ENCODE peak calls at places on chromosomes 16 and 17, in seven cellular contexts. W, P, K, A, I, M and C are unnamed samples.

GRCh38 chr17:37476431-37477130 is 13.1 kb upstream of the DUSP14 start:
- DNase-seq in A (no peak), W (no peak), M (no peak), I (peak), K (no peak), P (peak), C (no peak)

GRCh38 chr17:1736348-1737281 is 6.1 kb upstream of the SERPINF2 start:
- DNase-seq in P (no peak), I (peak), A (peak), W (no peak), M (peak), K (peak), C (no peak)

GRCh38 chr17:4679652-4680051 is 24.3 kb downstream of the PELP1 start:
- DNase-seq in M (no peak), W (no peak), P (no peak), A (no peak), I (peak), K (no peak), C (no peak)

GRCh38 chr17:75087558-75088453 is at the start of gene SLC16A5:
- DNase-seq in K (peak), I (no peak), P (peak), A (no peak), W (no peak), M (peak), C (peak)

GRCh38 chr17:13563916-13564315 is 37.8 kb downstream of the HS3ST3A1 start:
- DNase-seq in P (no peak), A (no peak), W (no peak), K (no peak), I (no peak), M (no peak), C (no peak)

GRCh38 chr17:42276609-42277341 is 584 bp upstream of the STAT5B start:
- DNase-seq in I (peak), M (no peak), P (no peak), K (no peak), W (no peak), A (peak), C (peak)

GRCh38 chr16:31094088-31094423 is 541 bp downstream of the VKORC1 start:
- DNase-seq in M (no peak), A (no peak), P (no peak), I (peak), W (no peak), K (no peak), C (no peak)

GRCh38 chr17:238964-239259 is 57.5 kb upstream of the DOC2B start:
- DNase-seq in K (no peak), W (no peak), M (no peak), P (no peak), I (no peak), A (no peak), C (no peak)

GRCh38 chr16:8519179-8519578 is 71.1 kb downstream of the TMEM114 start:
- DNase-seq in W (no peak), P (no peak), A (no peak), I (no peak), K (no peak), M (no peak), C (no peak)

GRCh38 chr16:81238296-81239011 is at the start of gene BCO1:
- DNase-seq in K (no peak), M (no peak), P (peak), W (no peak), A (peak), I (peak), C (no peak)

GRCh38 chr17:81097943-81098308 is 63.0 kb downstream of the BAIAP2 start:
- DNase-seq in K (no peak), A (no peak), I (peak), P (no peak), M (no peak), W (no peak), C (peak)

GRCh38 chr17:39152134-39152884 is 872 bp upstream of the PLXDC1 start:
- DNase-seq in W (no peak), P (no peak), I (no peak), A (no peak), K (no peak), M (no peak), C (no peak)

GRCh38 chr17:19748807-19749193 is 702 bp upstream of the ALDH3A1 start:
- DNase-seq in P (no peak), I (no peak), K (no peak), M (no peak), A (no peak), W (no peak), C (no peak)

GRCh38 chr16:30351586-30352419 is 3.3 kb downstream of the CD2BP2 start:
- DNase-seq in A (peak), I (peak), W (no peak), M (no peak), P (peak), K (no peak), C (peak)

GRCh38 chr16:14020141-14020540 is 51.0 kb upstream of the MRTFB start:
- DNase-seq in W (no peak), P (no peak), K (no peak), I (no peak), A (no peak), M (no peak), C (no peak)

GRCh38 chr17:82320140-82320840 is 2.9 kb upstream of the CD7 start:
- DNase-seq in P (no peak), I (no peak), K (no peak), M (no peak), A (no peak), W (no peak), C (no peak)

GRCh38 chr17:1612400-1612799 is 16.2 kb downstream of the SLC43A2 start:
- DNase-seq in P (no peak), K (no peak), M (no peak), A (no peak), W (no peak), I (no peak), C (no peak)

GRCh38 chr16:11208916-11209665 is 46.9 kb downstream of the SOCS1 start:
- DNase-seq in K (no peak), I (no peak), A (no peak), P (no peak), M (no peak), W (peak), C (no peak)

GRCh38 chr17:1108560-1108809 is 71.3 kb downstream of the ABR start:
- DNase-seq in P (no peak), K (no peak), M (no peak), W (no peak), A (no peak), I (peak), C (no peak)

GRCh38 chr16:13005836-13006235 is 104.4 kb downstream of the SHISA9 start:
- DNase-seq in I (no peak), A (no peak), M (no peak), W (no peak), K (no peak), P (no peak), C (no peak)

GRCh38 chr17:66255112-66255511 is 25.9 kb upstream of the APOH start:
- DNase-seq in K (no peak), A (peak), I (peak), P (peak), W (no peak), M (peak), C (peak)